ENCODE peak calls at places on chromosomes 5 and 9, in seven cellular contexts. One of them, this sample, is unnamed.

GRCh38 chr5:53089481-53089976 is 20.0 kb downstream of the MOCS2 start:
- DNase-seq in tibial nerve: no peak
- DNase-seq in GM12878: peak; percentile 7
- DNase-seq in A549: no peak
- DNase-seq in suprapubic skin: no peak
- DNase-seq in stomach: no peak
- DNase-seq in sigmoid colon: no peak
- DNase-seq in this sample: no peak

GRCh38 chr5:75510836-75511434 is 494 bp downstream of the CERT1 start:
- DNase-seq in tibial nerve: no peak
- DNase-seq in GM12878: no peak
- DNase-seq in A549: peak; percentile 31
- DNase-seq in suprapubic skin: peak; percentile 80
- DNase-seq in stomach: no peak
- DNase-seq in sigmoid colon: peak; percentile 71
- DNase-seq in this sample: peak; percentile 68

GRCh38 chr5:35436441-35437057 is 181.1 kb upstream of the SPEF2 start:
- DNase-seq in tibial nerve: no peak
- DNase-seq in GM12878: no peak
- DNase-seq in A549: peak; percentile 36
- DNase-seq in suprapubic skin: no peak
- DNase-seq in stomach: no peak
- DNase-seq in sigmoid colon: no peak
- DNase-seq in this sample: no peak

GRCh38 chr9:113876806-113877236 is 712 bp downstream of the ZNF618 start:
- DNase-seq in tibial nerve: no peak
- DNase-seq in GM12878: no peak
- DNase-seq in A549: no peak
- DNase-seq in suprapubic skin: no peak
- DNase-seq in stomach: no peak
- DNase-seq in sigmoid colon: no peak
- DNase-seq in this sample: no peak

GRCh38 chr5:75050415-75050814 is 1.9 kb downstream of the GCNT4 start:
- DNase-seq in tibial nerve: no peak
- DNase-seq in GM12878: no peak
- DNase-seq in A549: peak; percentile 58
- DNase-seq in suprapubic skin: no peak
- DNase-seq in stomach: no peak
- DNase-seq in sigmoid colon: no peak
- DNase-seq in this sample: peak; percentile 24

GRCh38 chr9:93031629-93032431 is 26.7 kb upstream of the SUSD3 start:
- DNase-seq in tibial nerve: no peak
- DNase-seq in GM12878: no peak
- DNase-seq in A549: no peak
- DNase-seq in suprapubic skin: no peak
- DNase-seq in stomach: no peak
- DNase-seq in sigmoid colon: no peak
- DNase-seq in this sample: no peak

GRCh38 chr5:141868541-141868940 is 9.7 kb downstream of the PCDH1 start:
- DNase-seq in tibial nerve: no peak
- DNase-seq in GM12878: no peak
- DNase-seq in A549: no peak
- DNase-seq in suprapubic skin: no peak
- DNase-seq in stomach: no peak
- DNase-seq in sigmoid colon: no peak
- DNase-seq in this sample: no peak

GRCh38 chr9:132702254-132702653 is 32.0 kb downstream of the GTF3C4 start:
- DNase-seq in tibial nerve: no peak
- DNase-seq in GM12878: no peak
- DNase-seq in A549: peak; percentile 54
- DNase-seq in suprapubic skin: no peak
- DNase-seq in stomach: no peak
- DNase-seq in sigmoid colon: no peak
- DNase-seq in this sample: no peak

GRCh38 chr9:105694848-105695581 is 674 bp downstream of the TMEM38B start:
- DNase-seq in tibial nerve: peak; percentile 32
- DNase-seq in GM12878: peak; percentile 30
- DNase-seq in A549: peak; percentile 51
- DNase-seq in suprapubic skin: peak; percentile 87
- DNase-seq in stomach: peak; percentile 60
- DNase-seq in sigmoid colon: peak; percentile 82
- DNase-seq in this sample: peak; percentile 70

GRCh38 chr9:135045264-135046155 is 42.0 kb upstream of the OLFM1 start:
- DNase-seq in tibial nerve: no peak
- DNase-seq in GM12878: no peak
- DNase-seq in A549: no peak
- DNase-seq in suprapubic skin: peak; percentile 56
- DNase-seq in stomach: peak; percentile 19
- DNase-seq in sigmoid colon: peak; percentile 48
- DNase-seq in this sample: peak; percentile 19

GRCh38 chr5:92641031-92641962 is 939.7 kb downstream of the NR2F1-AS1 start:
- DNase-seq in tibial nerve: no peak
- DNase-seq in GM12878: no peak
- DNase-seq in A549: peak; percentile 84
- DNase-seq in suprapubic skin: no peak
- DNase-seq in stomach: no peak
- DNase-seq in sigmoid colon: no peak
- DNase-seq in this sample: peak; percentile 14

GRCh38 chr5:19880430-19880829 is 107.6 kb downstream of the CDH18 start:
- DNase-seq in tibial nerve: no peak
- DNase-seq in GM12878: no peak
- DNase-seq in A549: no peak
- DNase-seq in suprapubic skin: no peak
- DNase-seq in stomach: no peak
- DNase-seq in sigmoid colon: no peak
- DNase-seq in this sample: no peak

GRCh38 chr5:151139646-151140045 is 17.9 kb downstream of the ANXA6 start:
- DNase-seq in tibial nerve: no peak
- DNase-seq in GM12878: no peak
- DNase-seq in A549: no peak
- DNase-seq in suprapubic skin: no peak
- DNase-seq in stomach: no peak
- DNase-seq in sigmoid colon: no peak
- DNase-seq in this sample: no peak

GRCh38 chr5:128538249-128539037 is 398 bp upstream of the FBN2 start:
- DNase-seq in tibial nerve: peak; percentile 27
- DNase-seq in GM12878: no peak
- DNase-seq in A549: peak; percentile 88
- DNase-seq in suprapubic skin: peak; percentile 72
- DNase-seq in stomach: no peak
- DNase-seq in sigmoid colon: peak; percentile 73
- DNase-seq in this sample: peak; percentile 39

GRCh38 chr5:72063219-72063819 is 44.0 kb upstream of the MAP1B start:
- DNase-seq in tibial nerve: no peak
- DNase-seq in GM12878: no peak
- DNase-seq in A549: peak; percentile 23
- DNase-seq in suprapubic skin: no peak
- DNase-seq in stomach: no peak
- DNase-seq in sigmoid colon: no peak
- DNase-seq in this sample: no peak

GRCh38 chr5:157516626-157517325 is 56.8 kb downstream of the NIPAL4 start:
- DNase-seq in tibial nerve: no peak
- DNase-seq in GM12878: no peak
- DNase-seq in A549: peak; percentile 52
- DNase-seq in suprapubic skin: no peak
- DNase-seq in stomach: no peak
- DNase-seq in sigmoid colon: peak; percentile 88
- DNase-seq in this sample: peak; percentile 67

GRCh38 chr9:4143951-4144717 is 155.7 kb downstream of the GLIS3 start:
- DNase-seq in tibial nerve: no peak
- DNase-seq in GM12878: no peak
- DNase-seq in A549: peak; percentile 45
- DNase-seq in suprapubic skin: no peak
- DNase-seq in stomach: no peak
- DNase-seq in sigmoid colon: no peak
- DNase-seq in this sample: no peak

GRCh38 chr5:154176191-154176590 is 14.3 kb upstream of the GALNT10 start:
- DNase-seq in tibial nerve: no peak
- DNase-seq in GM12878: no peak
- DNase-seq in A549: no peak
- DNase-seq in suprapubic skin: no peak
- DNase-seq in stomach: no peak
- DNase-seq in sigmoid colon: no peak
- DNase-seq in this sample: no peak

GRCh38 chr5:32687167-32687831 is 23.8 kb upstream of the NPR3 start:
- DNase-seq in tibial nerve: no peak
- DNase-seq in GM12878: no peak
- DNase-seq in A549: no peak
- DNase-seq in suprapubic skin: no peak
- DNase-seq in stomach: peak; percentile 64
- DNase-seq in sigmoid colon: no peak
- DNase-seq in this sample: no peak
- TF ChIP-seq EP300 in tibial nerve: no peak
- TF ChIP-seq EP300 in GM12878: no peak
- TF ChIP-seq EP300 in A549: no peak
- TF ChIP-seq EP300 in suprapubic skin: no peak
- TF ChIP-seq EP300 in stomach: no peak
- TF ChIP-seq EP300 in sigmoid colon: no peak
- TF ChIP-seq EP300 in this sample: no peak

GRCh38 chr5:73858054-73858453 is 232.1 kb downstream of the ARHGEF28 start:
- DNase-seq in tibial nerve: no peak
- DNase-seq in GM12878: no peak
- DNase-seq in A549: no peak
- DNase-seq in suprapubic skin: no peak
- DNase-seq in stomach: no peak
- DNase-seq in sigmoid colon: no peak
- DNase-seq in this sample: no peak
- TF ChIP-seq EP300 in tibial nerve: no peak
- TF ChIP-seq EP300 in GM12878: no peak
- TF ChIP-seq EP300 in A549: no peak
- TF ChIP-seq EP300 in suprapubic skin: no peak
- TF ChIP-seq EP300 in stomach: no peak
- TF ChIP-seq EP300 in sigmoid colon: no peak
- TF ChIP-seq EP300 in this sample: no peak

DNA sequence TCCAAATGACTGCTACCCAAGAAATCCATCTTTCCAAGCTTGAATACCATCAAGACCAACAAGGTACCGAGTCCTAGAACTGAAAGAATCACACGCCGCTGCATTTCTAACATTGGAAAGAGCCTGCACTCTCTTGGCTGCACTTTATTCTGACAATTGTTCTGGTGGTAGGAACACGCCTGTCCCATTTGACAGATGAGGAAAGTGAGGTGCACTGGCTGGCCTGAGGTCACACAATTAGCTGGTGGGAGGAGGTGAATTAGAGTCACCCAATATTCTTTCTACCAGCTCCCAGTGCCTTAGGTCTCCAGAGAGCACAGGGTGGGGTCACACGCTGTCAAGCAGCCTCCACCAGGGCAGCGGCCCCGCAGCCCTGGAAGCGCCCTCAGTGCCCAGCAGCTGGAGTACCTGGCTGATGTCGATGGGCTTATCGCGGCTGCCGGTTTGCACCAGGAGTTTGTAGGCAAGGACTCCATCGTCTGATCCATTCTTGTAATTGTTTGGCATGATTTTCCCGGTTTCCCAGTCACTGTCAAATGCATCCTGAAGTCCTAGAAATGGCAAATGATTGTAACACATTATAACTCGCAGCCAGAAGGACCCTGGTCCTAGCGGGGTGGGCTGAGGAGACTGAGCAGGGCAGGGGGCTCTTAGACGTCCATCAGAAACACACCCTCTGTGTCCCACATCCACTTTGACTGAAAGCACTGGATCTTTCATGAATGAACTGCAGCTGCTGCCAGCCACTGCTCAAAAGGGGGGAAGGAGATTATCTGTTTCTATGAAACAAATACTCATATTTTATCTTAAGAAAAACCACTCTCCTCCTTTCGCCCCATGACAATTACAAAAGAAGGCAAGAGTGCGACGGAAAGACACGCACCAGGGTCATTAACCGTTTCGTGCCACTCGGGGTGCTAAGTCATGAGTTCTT is 55.1 kb downstream of the PTCH1 start:
- DNase-seq in tibial nerve: no peak
- DNase-seq in GM12878: no peak
- DNase-seq in A549: no peak
- DNase-seq in suprapubic skin: no peak
- DNase-seq in stomach: no peak
- DNase-seq in sigmoid colon: no peak
- DNase-seq in this sample: no peak
- TF ChIP-seq EP300 in tibial nerve: no peak
- TF ChIP-seq EP300 in GM12878: no peak
- TF ChIP-seq EP300 in A549: no peak
- TF ChIP-seq EP300 in suprapubic skin: no peak
- TF ChIP-seq EP300 in stomach: no peak
- TF ChIP-seq EP300 in sigmoid colon: no peak
- TF ChIP-seq EP300 in this sample: no peak

DNA sequence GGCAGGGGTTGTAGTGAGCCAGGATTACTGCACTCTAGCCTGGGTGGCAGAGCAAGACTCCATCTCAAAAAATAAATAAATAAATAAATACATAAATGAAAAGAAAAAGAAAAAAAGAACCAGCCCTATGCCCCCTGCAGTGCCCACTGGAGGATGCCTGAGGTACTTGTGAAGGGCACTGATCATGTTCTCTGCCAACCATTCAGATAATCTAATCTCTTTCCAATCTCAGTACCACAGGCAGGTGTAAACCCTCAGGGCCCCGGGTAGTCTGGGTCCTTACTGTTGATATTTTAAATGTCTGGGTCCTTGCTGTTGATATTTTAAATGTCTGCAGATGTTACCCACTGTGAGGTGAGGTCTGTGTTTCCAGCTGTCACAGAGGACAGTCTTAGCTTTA is 321.8 kb upstream of the ADCY2 start:
- DNase-seq in tibial nerve: no peak
- DNase-seq in GM12878: no peak
- DNase-seq in A549: no peak
- DNase-seq in suprapubic skin: no peak
- DNase-seq in stomach: no peak
- DNase-seq in sigmoid colon: no peak
- DNase-seq in this sample: no peak
- TF ChIP-seq EP300 in tibial nerve: no peak
- TF ChIP-seq EP300 in GM12878: no peak
- TF ChIP-seq EP300 in A549: no peak
- TF ChIP-seq EP300 in suprapubic skin: no peak
- TF ChIP-seq EP300 in stomach: no peak
- TF ChIP-seq EP300 in sigmoid colon: no peak
- TF ChIP-seq EP300 in this sample: no peak

GRCh38 chr5:102309586-102309985 is 13.5 kb upstream of the SLCO4C1 start:
- DNase-seq in tibial nerve: no peak
- DNase-seq in GM12878: no peak
- DNase-seq in A549: no peak
- DNase-seq in suprapubic skin: no peak
- DNase-seq in stomach: no peak
- DNase-seq in sigmoid colon: no peak
- DNase-seq in this sample: no peak
- TF ChIP-seq EP300 in tibial nerve: no peak
- TF ChIP-seq EP300 in GM12878: no peak
- TF ChIP-seq EP300 in A549: no peak
- TF ChIP-seq EP300 in suprapubic skin: no peak
- TF ChIP-seq EP300 in stomach: no peak
- TF ChIP-seq EP300 in sigmoid colon: no peak
- TF ChIP-seq EP300 in this sample: no peak

DNA sequence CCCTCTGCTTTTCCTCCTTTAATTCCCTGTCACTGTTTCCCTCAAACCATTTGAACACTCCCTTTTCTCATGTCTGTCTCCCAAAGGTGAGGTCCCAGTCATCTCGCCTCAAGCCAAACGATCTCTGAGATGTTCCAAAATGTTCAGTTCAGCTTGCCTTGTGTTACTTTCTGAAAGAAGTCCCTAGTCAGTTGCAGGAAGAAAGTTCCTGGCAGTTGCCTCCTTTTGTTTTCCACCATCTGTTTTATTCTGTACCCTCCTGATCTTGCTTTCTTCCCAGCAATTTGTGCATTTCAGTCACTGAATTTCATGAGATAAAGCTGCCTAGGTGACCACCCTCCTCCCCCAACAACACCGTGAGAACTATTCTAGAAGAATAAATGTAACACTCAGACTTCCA is 277.5 kb downstream of the EPB41L4A start:
- DNase-seq in tibial nerve: no peak
- DNase-seq in GM12878: no peak
- DNase-seq in A549: no peak
- DNase-seq in suprapubic skin: no peak
- DNase-seq in stomach: no peak
- DNase-seq in sigmoid colon: no peak
- DNase-seq in this sample: no peak
- TF ChIP-seq EP300 in tibial nerve: no peak
- TF ChIP-seq EP300 in GM12878: no peak
- TF ChIP-seq EP300 in A549: no peak
- TF ChIP-seq EP300 in suprapubic skin: no peak
- TF ChIP-seq EP300 in stomach: no peak
- TF ChIP-seq EP300 in sigmoid colon: no peak
- TF ChIP-seq EP300 in this sample: no peak